ENCODE peak calls at places on chromosomes 3 and 15, in seven cellular contexts. Q is stimulated activated effector memory CD8-positive, alpha-beta T cell treated with anti-CD3 and anti-CD28 coated beads, Interleukin-12 subunit alpha, Interleukin-12 subunit beta, amount 100 ng/mL, for 72 hours; L is pancreas; I is amygdala; X is activated T-helper 9 cell treated with anti-CD3 and anti-CD28 coated beads, Interleukin-2, amount 50 U/mL, for 16 hours; V is chondrocyte; G is HFFc6. J is an unnamed sample.

GRCh38 chr3:172595648-172596393 is 72.6 kb upstream of the TNFSF10 start:
- DNase-seq in Q (no peak), X (peak; percentile 8), I (no peak), L (no peak), G (peak; percentile 15), V (no peak), J (peak; percentile 86)

GRCh38 chr3:45783667-45784066 is 12.7 kb downstream of the SLC6A20 start:
- DNase-seq in L (no peak), X (no peak), G (no peak), Q (no peak), V (no peak), I (no peak), J (no peak)

GRCh38 chr15:87591521-87591920 is 665.0 kb downstream of the NTRK3 start:
- DNase-seq in G (no peak), X (no peak), Q (no peak), V (no peak), I (no peak), L (no peak), J (no peak)

GRCh38 chr15:64717735-64718495 is 57.5 kb downstream of the RBPMS2 start:
- DNase-seq in G (no peak), I (no peak), V (peak; percentile 47), Q (no peak), L (no peak), X (no peak), J (no peak)

GRCh38 chr3:183731611-183732010 is 34.0 kb downstream of the YEATS2 start:
- DNase-seq in L (no peak), V (no peak), G (no peak), Q (no peak), I (no peak), X (no peak), J (no peak)

GRCh38 chr3:10432156-10432845 is 73.1 kb downstream of the ATP2B2 start:
- DNase-seq in L (no peak), V (peak; percentile 51), G (no peak), I (no peak), Q (no peak), X (no peak), J (no peak)

GRCh38 chr15:47887181-47887580 is 169.9 kb downstream of the SEMA6D start:
- DNase-seq in V (no peak), Q (no peak), L (no peak), X (no peak), G (no peak), I (no peak), J (no peak)

GRCh38 chr3:61522629-61523028 is 38.7 kb upstream of the PTPRG start:
- DNase-seq in Q (no peak), L (no peak), X (no peak), I (no peak), V (no peak), G (no peak), J (no peak)

GRCh38 chr3:181694805-181695660 is 16.7 kb upstream of the SOX2 start:
- DNase-seq in I (peak; percentile 37), V (no peak), L (peak; percentile 29), G (no peak), X (no peak), Q (no peak), J (no peak)

GRCh38 chr3:136657526-136657925 is 94.7 kb downstream of the STAG1 start:
- DNase-seq in I (no peak), Q (no peak), V (no peak), X (no peak), G (no peak), L (no peak), J (no peak)

GRCh38 chr3:162641317-162641716 is 1144.7 kb downstream of the OTOL1 start:
- DNase-seq in I (no peak), Q (no peak), L (no peak), V (no peak), X (no peak), G (no peak), J (no peak)

GRCh38 chr3:5330152-5330810 is 142.8 kb downstream of the EDEM1 start:
- DNase-seq in I (no peak), L (no peak), Q (no peak), G (peak; percentile 37), V (no peak), X (no peak), J (peak; percentile 97)

GRCh38 chr3:129595544-129596193 is 10.8 kb downstream of the PLXND1 start:
- DNase-seq in G (no peak), Q (no peak), I (no peak), X (no peak), V (no peak), L (no peak), J (no peak)

GRCh38 chr3:56916697-56917336 is 115.1 kb upstream of the ARHGEF3 start:
- DNase-seq in I (no peak), G (no peak), X (no peak), V (no peak), Q (no peak), L (no peak), J (no peak)

GRCh38 chr3:143207338-143207961 is 87.9 kb downstream of the CHST2 start:
- DNase-seq in G (peak; percentile 28), I (no peak), L (no peak), Q (no peak), X (no peak), V (no peak), J (peak; percentile 98)

GRCh38 chr15:67762610-67763368 is 62.5 kb upstream of the SKOR1 start:
- DNase-seq in X (peak; percentile 23), Q (no peak), G (peak; percentile 29), L (no peak), I (no peak), V (no peak), J (peak; percentile 49)